ENCODE peak calls at places on chromosomes 5 and 9, in five cellular contexts. O, P, D, V and E are unnamed samples.

GRCh38 chr5:162593881-162594280 is 526.3 kb downstream of the GABRG2 start:
- DNase-seq in O (no peak), D (peak; percentile 0), P (no peak), V (no peak), E (no peak)

GRCh38 chr5:122311888-122312669 is at the start of gene SNCAIP:
- DNase-seq in V (peak; percentile 74), D (no peak), P (peak; percentile 48), O (peak; percentile 36), E (no peak)

GRCh38 chr5:37005252-37005651 is 128.7 kb downstream of the NIPBL start:
- DNase-seq in P (peak; percentile 63), O (no peak), D (no peak), V (peak; percentile 14), E (no peak)

GRCh38 chr9:129962376-129962765 is 80.6 kb downstream of the FNBP1 start:
- DNase-seq in V (no peak), D (no peak), O (no peak), P (no peak), E (no peak)

GRCh38 chr5:159916841-159917761 is 819 bp downstream of the ADRA1B start:
- DNase-seq in O (no peak), V (no peak), D (no peak), P (no peak), E (no peak)

GRCh38 chr9:133792721-133793470 is 54.7 kb upstream of the SARDH start:
- DNase-seq in D (peak; percentile 57), P (peak; percentile 82), V (peak; percentile 90), O (peak; percentile 55), E (peak; percentile 63)

GRCh38 chr5:16754621-16755020 is 137.8 kb upstream of the RETREG1 start:
- DNase-seq in D (peak; percentile 97), V (no peak), P (no peak), O (no peak), E (no peak)

GRCh38 chr5:95619096-95619495 is 791 bp upstream of the GPR150 start:
- DNase-seq in O (no peak), D (no peak), P (peak; percentile 80), V (no peak), E (no peak)

GRCh38 chr5:62582198-62582597 is 3.6 kb downstream of the LRRC70 start:
- DNase-seq in P (peak; percentile 13), D (no peak), O (no peak), V (peak; percentile 18), E (no peak)

GRCh38 chr5:172453986-172454354 is 355 bp downstream of the SH3PXD2B start:
- DNase-seq in V (peak; percentile 69), O (peak; percentile 49), D (peak; percentile 51), P (peak; percentile 58), E (no peak)

GRCh38 chr5:60257852-60258251 is 364.3 kb upstream of the PDE4D start:
- DNase-seq in P (no peak), D (peak; percentile 6), O (no peak), V (peak; percentile 1), E (no peak)

GRCh38 chr5:14107536-14107935 is 35.6 kb upstream of the TRIO start:
- DNase-seq in D (no peak), V (no peak), O (no peak), P (no peak), E (no peak)

GRCh38 chr5:37086466-37087178 is 162.6 kb downstream of the CPLANE1 start:
- DNase-seq in P (peak; percentile 17), D (no peak), O (no peak), V (peak; percentile 52), E (no peak)

GRCh38 chr5:179284751-179285191 is 60.5 kb downstream of the ADAMTS2 start:
- DNase-seq in V (no peak), P (peak; percentile 44), O (no peak), D (no peak), E (no peak)

GRCh38 chr5:142748568-142749249 is 21.5 kb upstream of the ARHGAP26 start:
- DNase-seq in O (no peak), P (no peak), V (no peak), D (peak; percentile 28), E (no peak)

GRCh38 chr9:3526903-3527652 is 1.3 kb upstream of the RFX3 start:
- DNase-seq in V (no peak), O (no peak), P (peak; percentile 17), D (peak; percentile 46), E (peak; percentile 23)

GRCh38 chr5:90548069-90548593 is 10.5 kb upstream of the ADGRV1 start:
- DNase-seq in P (no peak), V (peak; percentile 48), D (peak; percentile 44), O (no peak), E (no peak)

GRCh38 chr5:14714706-14715105 is 50.2 kb downstream of the OTULIN start:
- DNase-seq in P (no peak), V (peak; percentile 29), D (no peak), O (no peak), E (no peak)

GRCh38 chr9:75918154-75918553 is 27.7 kb downstream of the PCSK5 start:
- DNase-seq in V (no peak), O (no peak), P (no peak), D (no peak), E (no peak)

GRCh38 chr5:19923742-19924141 is 64.3 kb downstream of the CDH18 start:
- DNase-seq in P (peak; percentile 23), D (no peak), V (peak; percentile 43), O (no peak), E (no peak)

GRCh38 chr5:8865686-8866374 is 680.0 kb downstream of the SEMA5A start:
- DNase-seq in V (no peak), O (no peak), D (no peak), P (no peak), E (no peak)

GRCh38 chr5:8869932-8870331 is 675.9 kb downstream of the SEMA5A start:
- DNase-seq in O (no peak), P (no peak), D (no peak), V (no peak), E (no peak)

GRCh38 chr5:8861764-8862163 is 684.1 kb downstream of the SEMA5A start:
- DNase-seq in D (no peak), O (no peak), V (peak; percentile 17), P (no peak), E (no peak)

GRCh38 chr5:8864053-8864452 is 681.8 kb downstream of the SEMA5A start:
- DNase-seq in D (no peak), O (no peak), V (peak; percentile 27), P (peak; percentile 26), E (no peak)
- TF ChIP-seq CTCF in D (peak; percentile 10), O (peak; percentile 56), V (peak; percentile 56), P (peak; percentile 66), E (no peak)

GRCh38 chr9:11618241-11618805 is 1005.5 kb upstream of the PTPRD start:
- DNase-seq in D (no peak), P (no peak), O (no peak), V (no peak), E (no peak)
- TF ChIP-seq CTCF in D (no peak), P (no peak), O (no peak), V (no peak), E (no peak)

GRCh38 chr5:43313035-43313853 is at the start of gene HMGCS1:
- DNase-seq in P (peak; percentile 100), D (peak; percentile 100), V (peak; percentile 100), O (peak; percentile 95), E (peak; percentile 94)
- TF ChIP-seq CTCF in P (peak; percentile 5), D (no peak), V (no peak), O (no peak), E (no peak)

GRCh38 chr9:98772364-98773155 is 23.8 kb downstream of the ANKS6 start:
- DNase-seq in P (no peak), O (no peak), D (no peak), V (no peak), E (no peak)

GRCh38 chr9:98777618-98778017 is 18.7 kb downstream of the ANKS6 start:
- DNase-seq in P (no peak), V (no peak), O (no peak), D (no peak), E (no peak)

GRCh38 chr9:98773721-98774120 is 22.6 kb downstream of the ANKS6 start:
- DNase-seq in D (no peak), P (no peak), V (no peak), O (no peak), E (no peak)

GRCh38 chr9:98775831-98776441 is 20.4 kb downstream of the ANKS6 start:
- DNase-seq in P (peak; percentile 82), O (peak; percentile 33), V (peak; percentile 81), D (peak; percentile 80), E (no peak)

DNA sequence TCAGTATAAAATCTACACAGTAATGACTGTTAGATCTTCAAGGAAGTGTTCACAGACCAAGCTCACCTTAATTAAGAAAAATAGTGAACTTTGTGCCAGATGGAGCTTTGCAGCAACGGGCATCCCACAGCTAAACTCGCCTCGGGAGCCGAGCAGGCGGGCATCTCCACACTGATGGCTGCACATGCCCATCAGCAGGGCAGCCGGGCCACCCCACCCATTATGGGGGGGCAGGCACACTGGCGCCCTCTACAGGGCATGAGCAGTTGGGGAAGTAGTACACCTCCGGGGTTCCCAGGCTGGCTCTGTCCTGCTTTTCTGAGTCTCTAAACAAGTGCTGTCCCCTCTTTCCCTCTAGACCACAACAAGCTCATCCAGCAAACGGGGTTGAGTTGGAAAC is 21.6 kb downstream of the ANKS6 start:
- DNase-seq in V (peak; percentile 43), D (no peak), O (no peak), P (peak; percentile 16), E (no peak)
- TF ChIP-seq CTCF in V (peak; percentile 81), D (peak; percentile 55), O (peak; percentile 47), P (peak; percentile 84), E (no peak)

GRCh38 chr9:87290241-87290700 is 207.4 kb upstream of the DAPK1 start:
- DNase-seq in D (peak; percentile 35), V (peak; percentile 41), P (peak; percentile 80), O (no peak), E (no peak)
- TF ChIP-seq CTCF in D (peak; percentile 47), V (peak; percentile 39), P (peak; percentile 62), O (peak; percentile 33), E (no peak)

GRCh38 chr5:32880781-32881180 is 169.7 kb downstream of the NPR3 start:
- DNase-seq in D (no peak), V (no peak), P (no peak), O (no peak), E (no peak)

GRCh38 chr5:32876791-32877190 is 165.7 kb downstream of the NPR3 start:
- DNase-seq in V (no peak), P (no peak), D (no peak), O (no peak), E (no peak)
- TF ChIP-seq CTCF in V (no peak), P (no peak), D (no peak), O (no peak), E (no peak)